ENCODE peak calls at places on chromosomes 12 and 14, in five cellular contexts. One of them, this sample, is unnamed.
A peak's percentile ranks its signal among the peaks of the same experiment; 100 is the strongest.

GRCh38 chr12:89212339-89212771 is 139.9 kb downstream of the DUSP6 start:
- DNase-seq in MM.1S: no peak
- DNase-seq in K562: no peak
- DNase-seq in heart right ventricle: peak; percentile 32
- DNase-seq in right atrium auricular region: no peak
- DNase-seq in this sample: no peak

GRCh38 chr12:131808744-131809371 is 19.3 kb upstream of the MMP17 start:
- DNase-seq in right atrium auricular region: no peak
- DNase-seq in K562: no peak
- DNase-seq in MM.1S: no peak
- DNase-seq in heart right ventricle: peak; percentile 61
- DNase-seq in this sample: no peak

GRCh38 chr14:102693006-102693755 is 84.1 kb upstream of the TRAF3 start:
- DNase-seq in right atrium auricular region: no peak
- DNase-seq in heart right ventricle: no peak
- DNase-seq in K562: no peak
- DNase-seq in MM.1S: no peak
- DNase-seq in this sample: no peak

GRCh38 chr12:132173135-132174014 is 29.1 kb downstream of the NOC4L start:
- DNase-seq in MM.1S: peak; percentile 22
- DNase-seq in heart right ventricle: peak; percentile 5
- DNase-seq in K562: no peak
- DNase-seq in right atrium auricular region: no peak
- DNase-seq in this sample: peak; percentile 77

GRCh38 chr12:27733791-27734190 is 23.2 kb downstream of the MRPS35 start:
- DNase-seq in MM.1S: no peak
- DNase-seq in heart right ventricle: no peak
- DNase-seq in right atrium auricular region: no peak
- DNase-seq in K562: no peak
- DNase-seq in this sample: no peak

GRCh38 chr14:101559624-101560533 is 1.4 kb upstream of the DIO3 start:
- DNase-seq in right atrium auricular region: no peak
- DNase-seq in heart right ventricle: peak; percentile 33
- DNase-seq in MM.1S: no peak
- DNase-seq in K562: no peak
- DNase-seq in this sample: no peak

GRCh38 chr12:78403136-78403535 is 461.4 kb upstream of the SYT1 start:
- DNase-seq in MM.1S: no peak
- DNase-seq in heart right ventricle: no peak
- DNase-seq in K562: no peak
- DNase-seq in right atrium auricular region: no peak
- DNase-seq in this sample: no peak

GRCh38 chr12:40105265-40105514 is 691 bp downstream of the SLC2A13 start:
- DNase-seq in K562: no peak
- DNase-seq in heart right ventricle: no peak
- DNase-seq in MM.1S: no peak
- DNase-seq in right atrium auricular region: peak; percentile 63
- DNase-seq in this sample: no peak

GRCh38 chr14:59313063-59314018 is 124.9 kb downstream of the DAAM1 start:
- DNase-seq in K562: no peak
- DNase-seq in MM.1S: peak; percentile 26
- DNase-seq in right atrium auricular region: no peak
- DNase-seq in heart right ventricle: no peak
- DNase-seq in this sample: no peak

GRCh38 chr12:127170271-127171180 is 1096.4 kb upstream of the TMEM132C start:
- DNase-seq in heart right ventricle: no peak
- DNase-seq in K562: no peak
- DNase-seq in right atrium auricular region: peak; percentile 42
- DNase-seq in MM.1S: no peak
- DNase-seq in this sample: no peak

GRCh38 chr14:102362084-102362483 is 606 bp downstream of the CINP start:
- DNase-seq in MM.1S: no peak
- DNase-seq in heart right ventricle: no peak
- DNase-seq in K562: no peak
- DNase-seq in right atrium auricular region: no peak
- DNase-seq in this sample: peak; percentile 52

GRCh38 chr12:110373025-110373876 is 30.3 kb downstream of the ANAPC7 start:
- DNase-seq in right atrium auricular region: no peak
- DNase-seq in K562: no peak
- DNase-seq in MM.1S: no peak
- DNase-seq in heart right ventricle: no peak
- DNase-seq in this sample: no peak

GRCh38 chr14:75059642-75060041 is 4.2 kb downstream of the ACYP1 start:
- DNase-seq in heart right ventricle: no peak
- DNase-seq in K562: no peak
- DNase-seq in MM.1S: no peak
- DNase-seq in right atrium auricular region: no peak
- DNase-seq in this sample: no peak

GRCh38 chr12:104182621-104183378 is 32.8 kb upstream of the TXNRD1 start:
- DNase-seq in right atrium auricular region: no peak
- DNase-seq in K562: no peak
- DNase-seq in MM.1S: no peak
- DNase-seq in heart right ventricle: no peak
- DNase-seq in this sample: no peak

GRCh38 chr12:78269620-78270019 is 438.9 kb downstream of the NAV3 start:
- DNase-seq in heart right ventricle: no peak
- DNase-seq in K562: no peak
- DNase-seq in MM.1S: no peak
- DNase-seq in right atrium auricular region: no peak
- DNase-seq in this sample: no peak

DNA sequence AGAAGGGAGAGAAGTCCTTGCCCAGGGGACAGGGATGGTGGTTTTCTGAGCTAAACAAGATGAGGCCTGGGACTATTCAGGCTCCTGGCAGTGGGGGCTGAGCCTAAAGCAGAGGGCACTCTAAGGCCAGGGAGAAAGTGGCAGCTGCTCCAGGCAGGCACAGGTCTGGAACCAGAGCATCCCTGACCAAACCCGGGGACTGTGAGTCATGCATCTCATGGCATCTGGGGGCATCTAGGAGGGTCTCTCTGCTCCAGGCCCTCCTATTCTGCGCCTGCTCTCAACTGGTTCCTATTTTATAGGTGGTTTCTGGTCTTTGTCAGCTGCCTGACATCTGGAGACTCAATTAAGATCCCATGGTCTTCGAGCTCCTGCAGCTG is 11.6 kb downstream of the KRT7 start:
- DNase-seq in MM.1S: no peak
- DNase-seq in heart right ventricle: no peak
- DNase-seq in K562: no peak
- DNase-seq in right atrium auricular region: no peak
- DNase-seq in this sample: no peak
- H3K27ac ChIP-seq in MM.1S: no peak overlapping the region
- H3K27ac ChIP-seq in heart right ventricle: peak overlapping the region; percentile 17
- H3K27ac ChIP-seq in K562: no peak overlapping the region
- H3K27ac ChIP-seq in right atrium auricular region: peak overlapping the region; percentile 13
- H3K27ac ChIP-seq in this sample: no peak overlapping the region

DNA sequence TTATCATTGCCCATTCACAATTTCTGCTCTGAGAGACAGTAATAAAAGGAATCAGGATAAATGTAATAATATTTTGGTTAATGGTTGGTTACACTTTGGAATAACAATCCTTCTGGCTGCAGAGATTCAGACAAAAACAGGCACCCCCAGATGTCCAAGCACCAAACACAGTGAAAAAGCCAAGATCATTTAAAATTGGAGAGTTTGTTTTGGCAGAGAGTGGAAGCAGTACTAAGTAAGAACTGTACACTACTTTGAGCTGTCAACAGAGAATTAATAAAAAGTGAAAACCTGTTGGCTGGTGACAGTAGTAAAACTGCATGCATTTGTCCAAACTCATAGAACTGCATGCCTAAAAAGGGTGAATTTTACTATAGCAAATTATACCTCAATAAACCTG is 15.6 kb upstream of the IL22 start:
- DNase-seq in heart right ventricle: no peak
- DNase-seq in K562: no peak
- DNase-seq in MM.1S: no peak
- DNase-seq in right atrium auricular region: no peak
- DNase-seq in this sample: no peak
- H3K27ac ChIP-seq in heart right ventricle: no peak overlapping the region
- H3K27ac ChIP-seq in K562: no peak overlapping the region
- H3K27ac ChIP-seq in MM.1S: no peak overlapping the region
- H3K27ac ChIP-seq in right atrium auricular region: no peak overlapping the region
- H3K27ac ChIP-seq in this sample: no peak overlapping the region

GRCh38 chr12:95131589-95132335 is 58.3 kb upstream of the NR2C1 start:
- DNase-seq in heart right ventricle: no peak
- DNase-seq in K562: no peak
- DNase-seq in right atrium auricular region: no peak
- DNase-seq in MM.1S: no peak
- DNase-seq in this sample: no peak

GRCh38 chr12:95130096-95130495 is 56.7 kb upstream of the NR2C1 start:
- DNase-seq in right atrium auricular region: no peak
- DNase-seq in heart right ventricle: no peak
- DNase-seq in MM.1S: no peak
- DNase-seq in K562: no peak
- DNase-seq in this sample: no peak

GRCh38 chr12:95129115-95129514 is 55.7 kb upstream of the NR2C1 start:
- DNase-seq in heart right ventricle: no peak
- DNase-seq in K562: no peak
- DNase-seq in right atrium auricular region: no peak
- DNase-seq in MM.1S: no peak
- DNase-seq in this sample: no peak

GRCh38 chr12:95134085-95134484 is 60.7 kb upstream of the NR2C1 start:
- DNase-seq in MM.1S: no peak
- DNase-seq in K562: no peak
- DNase-seq in heart right ventricle: no peak
- DNase-seq in right atrium auricular region: no peak
- DNase-seq in this sample: no peak
- H3K27ac ChIP-seq in MM.1S: no peak overlapping the region
- H3K27ac ChIP-seq in K562: no peak overlapping the region
- H3K27ac ChIP-seq in heart right ventricle: no peak overlapping the region
- H3K27ac ChIP-seq in right atrium auricular region: no peak overlapping the region
- H3K27ac ChIP-seq in this sample: no peak overlapping the region

GRCh38 chr12:69331846-69332684 is 16.1 kb upstream of the LYZ start:
- DNase-seq in heart right ventricle: no peak
- DNase-seq in MM.1S: no peak
- DNase-seq in right atrium auricular region: no peak
- DNase-seq in K562: no peak
- DNase-seq in this sample: no peak
- H3K27ac ChIP-seq in heart right ventricle: no peak overlapping the region
- H3K27ac ChIP-seq in MM.1S: no peak overlapping the region
- H3K27ac ChIP-seq in right atrium auricular region: no peak overlapping the region
- H3K27ac ChIP-seq in K562: no peak overlapping the region
- H3K27ac ChIP-seq in this sample: no peak overlapping the region

DNA sequence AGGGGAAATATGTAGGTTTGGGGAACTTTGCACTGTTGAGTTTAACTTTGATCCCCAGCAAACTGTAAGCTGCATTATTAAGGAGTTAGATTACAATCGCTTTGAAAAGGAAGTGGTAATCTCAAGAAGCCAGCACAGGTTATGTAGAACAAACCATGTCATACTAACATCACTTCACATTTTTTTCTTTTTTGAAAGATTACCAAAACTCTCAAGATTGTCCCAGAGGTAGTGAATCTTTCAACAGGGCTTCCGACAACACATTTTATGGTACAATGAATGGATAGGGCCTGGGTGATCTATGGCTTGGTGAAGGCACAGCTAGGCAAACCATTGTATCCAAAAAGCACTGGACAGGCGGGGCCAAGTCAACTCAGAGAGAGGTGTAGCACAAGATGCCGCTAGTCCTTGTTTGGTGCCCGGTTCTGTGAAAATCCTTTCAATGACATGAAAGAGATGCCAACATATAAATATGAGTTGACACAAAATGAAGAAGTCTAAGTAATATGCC is 24.3 kb upstream of the PARP11 start:
- DNase-seq in MM.1S: no peak
- DNase-seq in heart right ventricle: no peak
- DNase-seq in K562: no peak
- DNase-seq in right atrium auricular region: no peak
- DNase-seq in this sample: no peak
- H3K27ac ChIP-seq in MM.1S: no peak overlapping the region
- H3K27ac ChIP-seq in heart right ventricle: peak overlapping the region; percentile 28
- H3K27ac ChIP-seq in K562: no peak overlapping the region
- H3K27ac ChIP-seq in right atrium auricular region: no peak overlapping the region
- H3K27ac ChIP-seq in this sample: no peak overlapping the region

DNA sequence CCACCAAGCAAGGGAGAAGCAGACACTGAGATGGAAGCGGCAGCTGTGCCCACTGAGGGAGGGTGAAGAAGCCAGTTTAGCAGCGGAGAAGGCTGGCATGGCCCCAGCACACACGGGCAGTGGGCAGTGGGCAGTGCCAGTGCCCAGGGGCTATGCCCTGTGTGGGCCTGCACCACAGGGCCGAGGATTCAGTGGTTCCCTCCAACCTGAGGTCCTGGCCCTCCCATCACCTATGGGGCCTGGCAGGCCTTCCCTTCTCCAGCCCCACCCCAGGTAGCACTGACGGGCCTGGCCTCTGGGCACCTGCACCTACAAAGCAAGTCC is 81.1 kb downstream of the ITPK1 start:
- DNase-seq in K562: no peak
- DNase-seq in heart right ventricle: no peak
- DNase-seq in right atrium auricular region: no peak
- DNase-seq in MM.1S: no peak
- DNase-seq in this sample: no peak
- H3K27ac ChIP-seq in K562: no peak overlapping the region
- H3K27ac ChIP-seq in heart right ventricle: peak overlapping the region; percentile 52
- H3K27ac ChIP-seq in right atrium auricular region: peak overlapping the region; percentile 84
- H3K27ac ChIP-seq in MM.1S: no peak overlapping the region
- H3K27ac ChIP-seq in this sample: no peak overlapping the region

DNA sequence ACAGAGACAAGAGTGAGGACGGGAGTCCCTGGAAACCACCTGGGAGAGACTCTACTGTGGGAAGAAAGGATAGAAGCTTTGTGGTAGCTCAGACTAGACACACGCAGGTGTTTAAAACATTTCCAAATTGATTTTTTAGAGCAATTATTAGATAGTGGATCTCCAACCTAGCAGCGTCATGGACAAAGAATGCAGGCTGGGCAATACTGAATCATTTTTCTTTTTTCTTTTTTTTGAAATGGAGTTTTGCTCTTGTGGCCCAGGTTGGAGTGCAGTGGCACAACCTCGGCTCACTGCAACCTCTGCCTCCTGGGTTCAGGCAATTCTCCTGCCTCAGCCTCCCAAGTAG is 13.1 kb downstream of the GPR132 start:
- DNase-seq in MM.1S: no peak
- DNase-seq in K562: no peak
- DNase-seq in heart right ventricle: no peak
- DNase-seq in right atrium auricular region: no peak
- DNase-seq in this sample: no peak
- H3K27ac ChIP-seq in MM.1S: no peak overlapping the region
- H3K27ac ChIP-seq in K562: no peak overlapping the region
- H3K27ac ChIP-seq in heart right ventricle: no peak overlapping the region
- H3K27ac ChIP-seq in right atrium auricular region: no peak overlapping the region
- H3K27ac ChIP-seq in this sample: no peak overlapping the region

DNA sequence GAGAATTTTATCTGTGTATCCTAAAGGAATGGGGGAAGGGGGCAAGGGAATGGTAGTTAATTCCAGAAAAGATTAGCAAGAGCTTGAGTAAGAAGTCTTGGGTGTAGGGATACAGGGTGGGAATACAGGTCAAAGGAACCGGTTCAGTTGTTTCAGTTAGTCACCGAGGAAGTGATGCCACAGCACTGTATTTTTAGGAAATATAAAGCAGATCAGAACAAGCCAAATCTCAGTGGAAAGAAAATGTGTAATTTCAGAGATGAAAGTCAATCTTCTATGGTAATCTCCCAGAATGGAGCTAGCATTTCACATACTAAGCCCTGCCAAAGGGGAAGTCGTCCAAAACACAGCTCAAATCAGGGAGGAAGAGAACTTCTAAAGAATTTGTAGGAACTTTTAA is 4.7 kb upstream of the TUBA1C start:
- DNase-seq in K562: no peak
- DNase-seq in heart right ventricle: no peak
- DNase-seq in MM.1S: no peak
- DNase-seq in right atrium auricular region: no peak
- DNase-seq in this sample: no peak
- H3K27ac ChIP-seq in K562: no peak overlapping the region
- H3K27ac ChIP-seq in heart right ventricle: peak overlapping the region; percentile 33
- H3K27ac ChIP-seq in MM.1S: no peak overlapping the region
- H3K27ac ChIP-seq in right atrium auricular region: no peak overlapping the region
- H3K27ac ChIP-seq in this sample: no peak overlapping the region

GRCh38 chr12:2494490-2495192 is 300.1 kb upstream of the FKBP4 start:
- DNase-seq in right atrium auricular region: no peak
- DNase-seq in heart right ventricle: no peak
- DNase-seq in K562: no peak
- DNase-seq in MM.1S: no peak
- DNase-seq in this sample: no peak
- H3K27ac ChIP-seq in right atrium auricular region: peak overlapping the region; percentile 58
- H3K27ac ChIP-seq in heart right ventricle: peak overlapping the region; percentile 65
- H3K27ac ChIP-seq in K562: no peak overlapping the region
- H3K27ac ChIP-seq in MM.1S: no peak overlapping the region
- H3K27ac ChIP-seq in this sample: no peak overlapping the region

This sample was measured in Karpas-422.